ENCODE peak calls at places on chromosomes 7 and 10, in six cellular contexts. D, Y, J, X, P and W are unnamed samples.

GRCh38 chr7:71414490-71414889 is 282.5 kb downstream of the GALNT17 start:
- DNase-seq in X (no peak), D (no peak), P (no peak), Y (no peak), J (no peak), W (no peak)

GRCh38 chr7:129783097-129783919 is 169.5 kb downstream of the UBE2H start:
- DNase-seq in Y (no peak), J (no peak), X (no peak), P (no peak), D (no peak), W (no peak)

GRCh38 chr7:93719546-93719945 is 145.0 kb upstream of the CALCR start:
- DNase-seq in X (no peak), P (no peak), Y (no peak), D (no peak), J (no peak), W (no peak)

GRCh38 chr7:68155676-68156075 is 1159.0 kb downstream of the TYW1 start:
- DNase-seq in Y (no peak), P (no peak), J (no peak), X (no peak), D (no peak), W (no peak)

GRCh38 chr7:44998153-44998871 is 1.7 kb upstream of the CCM2 start:
- DNase-seq in D (no peak), X (no peak), Y (no peak), P (no peak), J (no peak), W (no peak)

GRCh38 chr7:48710995-48711394 is 213.4 kb upstream of the CDC14C start:
- DNase-seq in Y (no peak), J (no peak), X (no peak), P (no peak), D (no peak), W (no peak)

GRCh38 chr10:43204943-43205671 is 61.8 kb downstream of the RASGEF1A start:
- DNase-seq in Y (peak; percentile 84), D (peak; percentile 41), X (peak; percentile 67), J (no peak), P (peak; percentile 49), W (peak; percentile 26)

GRCh38 chr10:22335204-22335956 is 9.9 kb upstream of the SPAG6 start:
- DNase-seq in X (no peak), P (peak; percentile 53), D (no peak), Y (peak; percentile 83), J (no peak), W (no peak)

GRCh38 chr10:30510184-30510931 is 76.4 kb downstream of the MAP3K8 start:
- DNase-seq in J (no peak), P (no peak), X (no peak), D (no peak), Y (peak; percentile 58), W (no peak)

GRCh38 chr7:139711991-139712753 is 65.6 kb downstream of the HIPK2 start:
- DNase-seq in D (no peak), Y (no peak), J (no peak), X (no peak), P (no peak), W (no peak)

GRCh38 chr7:68744036-68744435 is 854.2 kb upstream of the AUTS2 start:
- DNase-seq in J (no peak), P (no peak), D (no peak), X (no peak), Y (no peak), W (no peak)

GRCh38 chr7:16098585-16099179 is 322.7 kb downstream of the CRPPA start:
- DNase-seq in X (peak; percentile 21), J (no peak), D (no peak), P (no peak), Y (no peak), W (no peak)

GRCh38 chr7:16914771-16915170 is 33.0 kb upstream of the AGR3 start:
- DNase-seq in X (no peak), J (no peak), D (no peak), Y (no peak), P (no peak), W (no peak)

GRCh38 chr7:45292481-45292880 is 134.9 kb downstream of the RAMP3 start:
- DNase-seq in X (no peak), J (no peak), D (no peak), Y (no peak), P (no peak), W (no peak)

GRCh38 chr7:6640246-6640721 is 3.2 kb downstream of the ZNF316 start:
- DNase-seq in Y (no peak), X (no peak), J (peak; percentile 10), P (no peak), D (no peak), W (no peak)

GRCh38 chr10:131896403-131896802 is 4.4 kb upstream of the PPP2R2D start:
- DNase-seq in P (no peak), Y (no peak), X (no peak), J (no peak), D (no peak), W (no peak)

GRCh38 chr7:23055582-23056178 is 41.8 kb upstream of the HYCC1 start:
- DNase-seq in P (peak; percentile 31), J (no peak), Y (peak; percentile 62), D (peak; percentile 29), X (peak; percentile 57), W (no peak)

GRCh38 chr7:21076054-21076453 is 289.4 kb upstream of the SP8 start:
- DNase-seq in D (no peak), Y (no peak), J (no peak), X (no peak), P (no peak), W (no peak)

GRCh38 chr7:120988591-120989299 is at the start of gene CPED1:
- DNase-seq in P (peak; percentile 60), X (peak; percentile 59), D (peak; percentile 29), J (no peak), Y (peak; percentile 38), W (no peak)

GRCh38 chr7:39904077-39904486 is 46.0 kb upstream of the CDK13 start:
- DNase-seq in Y (no peak), P (no peak), J (peak; percentile 37), X (no peak), D (no peak), W (no peak)

GRCh38 chr7:111987115-111987826 is 218.9 kb downstream of the DOCK4 start:
- DNase-seq in J (no peak), Y (no peak), D (no peak), P (no peak), X (no peak), W (no peak)

GRCh38 chr7:28773423-28774129 is 184.6 kb downstream of the TRIL start:
- DNase-seq in P (no peak), J (no peak), X (no peak), D (no peak), Y (no peak), W (no peak)

GRCh38 chr7:21134631-21135030 is 293.3 kb upstream of the SP4 start:
- DNase-seq in X (no peak), P (no peak), D (no peak), J (no peak), Y (no peak), W (no peak)

GRCh38 chr7:144437370-144438191 is 34.1 kb upstream of the NOBOX start:
- DNase-seq in J (peak; percentile 17), Y (peak; percentile 45), D (peak; percentile 39), X (peak; percentile 64), P (peak; percentile 65), W (peak; percentile 51)

GRCh38 chr10:67492317-67493019 is 203.5 kb downstream of the CTNNA3 start:
- DNase-seq in D (no peak), P (no peak), X (no peak), Y (no peak), J (no peak), W (peak; percentile 65)

GRCh38 chr7:134153493-134154093 is 26.5 kb downstream of the LRGUK start:
- DNase-seq in Y (no peak), X (no peak), P (no peak), D (no peak), J (no peak), W (no peak)

GRCh38 chr7:2641406-2642393 is 9.9 kb downstream of the TTYH3 start:
- DNase-seq in D (no peak), Y (peak; percentile 85), J (peak; percentile 89), P (peak; percentile 94), X (peak; percentile 73), W (no peak)

GRCh38 chr7:139733751-139734150 is 44.0 kb downstream of the HIPK2 start:
- DNase-seq in D (no peak), J (no peak), P (no peak), Y (no peak), X (no peak), W (no peak)

GRCh38 chr10:16519908-16520861 is 1.5 kb downstream of the C1QL3 start:
- DNase-seq in J (no peak), D (peak; percentile 14), X (peak; percentile 13), P (no peak), Y (peak; percentile 58), W (no peak)

GRCh38 chr7:112411186-112411795 is 39.0 kb upstream of the IFRD1 start:
- DNase-seq in J (no peak), D (no peak), Y (no peak), X (peak; percentile 16), P (no peak), W (no peak)

GRCh38 chr10:73653701-73654100 is 2.1 kb downstream of the SYNPO2L start:
- DNase-seq in Y (peak; percentile 67), D (no peak), X (no peak), J (no peak), P (no peak), W (peak; percentile 37)
- TF ChIP-seq CTCF in Y (peak; percentile 48), D (no peak), X (no peak), J (no peak), P (no peak), W (peak; percentile 61)

DNA sequence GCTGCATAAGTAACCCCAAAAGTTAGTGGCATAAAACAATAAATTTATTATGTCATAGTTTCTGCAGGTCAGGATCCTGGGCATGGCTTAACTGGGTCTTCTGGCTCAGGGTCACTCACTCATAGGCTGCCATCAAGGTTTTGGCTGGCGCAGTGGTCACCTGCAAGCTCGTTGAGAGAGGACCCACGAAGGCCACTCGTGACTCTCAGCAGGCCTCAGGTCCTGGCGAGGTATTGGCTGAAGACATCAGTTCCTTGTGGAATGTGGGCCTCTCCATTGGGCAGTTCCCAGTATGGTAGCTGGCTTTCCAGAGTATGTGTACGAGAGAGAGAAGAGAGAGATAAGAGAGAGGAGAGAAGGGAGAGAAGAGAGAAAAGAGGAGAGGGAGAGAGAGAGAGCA is 138.3 kb upstream of the KLF14 start:
- DNase-seq in P (no peak), D (no peak), J (no peak), Y (no peak), X (no peak), W (no peak)
- TF ChIP-seq CTCF in P (no peak), D (no peak), J (no peak), Y (no peak), X (no peak), W (no peak)

GRCh38 chr7:51366930-51367613 is 50.5 kb upstream of the COBL start:
- DNase-seq in D (peak; percentile 30), X (peak; percentile 60), J (no peak), P (peak; percentile 54), Y (peak; percentile 59), W (peak; percentile 47)
- TF ChIP-seq CTCF in D (peak; percentile 80), X (peak; percentile 77), J (peak; percentile 57), P (peak; percentile 86), Y (peak; percentile 41), W (peak; percentile 80)

GRCh38 chr7:31263363-31263762 is 77.2 kb downstream of the NEUROD6 start:
- DNase-seq in X (no peak), J (no peak), Y (no peak), D (no peak), P (no peak), W (no peak)

GRCh38 chr7:31253486-31253885 is 87.0 kb downstream of the NEUROD6 start:
- DNase-seq in J (no peak), D (no peak), Y (no peak), P (no peak), X (no peak), W (no peak)

GRCh38 chr7:31261373-31261772 is 79.2 kb downstream of the NEUROD6 start:
- DNase-seq in Y (no peak), X (no peak), J (no peak), D (no peak), P (no peak), W (no peak)

GRCh38 chr7:31258391-31258790 is 82.1 kb downstream of the NEUROD6 start:
- DNase-seq in Y (no peak), X (no peak), D (no peak), P (no peak), J (no peak), W (no peak)
- TF ChIP-seq CTCF in Y (no peak), X (no peak), D (no peak), P (no peak), J (no peak), W (no peak)